ENCODE peak calls at places on chromosome 15, in eight cellular contexts. M is neural progenitor cell, V is HCT116, H is hepatocyte, I is OCI-LY7, U is MM.1S, W is SK-N-SH, R is GM23338. T is an unnamed sample.

GRCh38 chr15:45185069-45185779 is 2.5 kb downstream of the SHF start:
- DNase-seq in M (no peak), V (no peak), H (no peak), I (no peak), U (no peak), W (peak; percentile 36), R (no peak), T (no peak)

GRCh38 chr15:69107025-69107620 is 53.3 kb upstream of the GLCE start:
- DNase-seq in M (no peak), V (no peak), H (peak; percentile 33), I (no peak), U (no peak), W (no peak), R (no peak), T (peak; percentile 72)

GRCh38 chr15:93566777-93567176 is 477.8 kb upstream of the RGMA start:
- DNase-seq in M (no peak), V (no peak), H (peak; percentile 17), I (no peak), U (no peak), W (no peak), R (no peak), T (no peak)

GRCh38 chr15:66982816-66983215 is 82.6 kb upstream of the SMAD3 start:
- DNase-seq in M (no peak), V (no peak), H (no peak), I (no peak), U (no peak), W (no peak), R (no peak), T (no peak)

GRCh38 chr15:100733088-100733487 is 130.7 kb downstream of the ASB7 start:
- DNase-seq in M (no peak), V (no peak), H (peak; percentile 64), I (no peak), U (no peak), W (peak; percentile 3), R (no peak), T (peak; percentile 65)

GRCh38 chr15:96330450-96331140 is at the start of gene NR2F2:
- DNase-seq in M (peak; percentile 100), V (peak; percentile 94), H (peak; percentile 100), I (no peak), U (peak; percentile 92), W (peak; percentile 96), R (peak; percentile 98), T (peak; percentile 97)

GRCh38 chr15:66454143-66454542 is 43.4 kb downstream of the SNAPC5 start:
- DNase-seq in M (no peak), V (no peak), H (no peak), I (no peak), U (no peak), W (no peak), R (no peak), T (peak; percentile 4)

GRCh38 chr15:68449389-68449788 is 17.4 kb upstream of the ITGA11 start:
- DNase-seq in M (peak; percentile 21), V (no peak), H (no peak), I (no peak), U (no peak), W (no peak), R (peak; percentile 11), T (no peak)

GRCh38 chr15:38941399-38941953 is 376.9 kb upstream of the RASGRP1 start:
- DNase-seq in M (peak; percentile 29), V (no peak), H (peak; percentile 16), I (no peak), U (no peak), W (peak; percentile 41), R (no peak), T (peak; percentile 24)

GRCh38 chr15:90001683-90002427 is 731 bp downstream of the ZNF710 start:
- DNase-seq in M (peak; percentile 79), V (no peak), H (peak; percentile 82), I (peak; percentile 57), U (peak; percentile 74), W (peak; percentile 86), R (peak; percentile 83), T (peak; percentile 43)

GRCh38 chr15:36053746-36054145 is 507.8 kb upstream of the DPH6 start:
- DNase-seq in M (no peak), V (no peak), H (no peak), I (no peak), U (no peak), W (no peak), R (no peak), T (peak; percentile 14)

GRCh38 chr15:45638641-45639040 is 3.8 kb downstream of the SQOR start:
- DNase-seq in M (no peak), V (no peak), H (no peak), I (no peak), U (no peak), W (no peak), R (no peak), T (peak; percentile 20)

GRCh38 chr15:67042490-67043181 is 22.8 kb upstream of the SMAD3 start:
- DNase-seq in M (no peak), V (no peak), H (peak; percentile 38), I (no peak), U (no peak), W (no peak), R (no peak), T (no peak)

GRCh38 chr15:28890711-28891495 is 5.1 kb downstream of the APBA2 start:
- DNase-seq in M (no peak), V (no peak), H (no peak), I (no peak), U (no peak), W (no peak), R (no peak), T (no peak)

GRCh38 chr15:63506537-63507035 is 2.2 kb downstream of the USP3 start:
- DNase-seq in M (no peak), V (no peak), H (no peak), I (peak; percentile 36), U (no peak), W (no peak), R (no peak), T (peak; percentile 69)

DNA sequence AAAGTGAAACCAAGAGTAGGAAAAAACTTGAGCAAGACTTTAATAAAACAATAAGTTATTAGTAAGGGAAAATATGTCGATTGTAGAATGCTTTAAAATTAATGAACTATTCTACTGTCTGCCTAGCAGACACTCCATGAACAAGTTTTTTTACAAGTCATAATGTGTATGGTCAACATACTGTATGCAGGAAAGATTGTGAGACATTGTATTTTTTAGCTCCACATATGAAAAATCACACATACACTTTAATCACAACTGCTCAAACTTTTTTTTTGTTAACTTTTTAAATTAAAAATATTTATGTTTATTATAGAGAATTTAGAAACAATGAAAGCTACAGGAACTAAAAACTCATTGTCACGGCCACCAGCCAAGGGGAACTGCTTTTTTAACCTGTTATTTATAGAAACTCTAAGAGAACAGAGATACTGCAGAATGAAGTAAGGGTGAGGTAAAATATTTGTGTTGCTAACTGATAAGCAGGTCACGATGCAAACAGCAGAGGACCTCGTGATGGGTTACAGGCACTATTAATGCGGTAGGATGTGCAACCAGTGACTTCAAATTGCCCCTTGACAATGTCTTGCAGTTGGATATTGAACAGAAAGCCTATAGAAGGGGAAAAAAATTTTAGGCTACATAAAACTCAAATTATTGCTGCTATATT is 53.0 kb downstream of the THSD4 start:
- DNase-seq in M (no peak), V (no peak), H (peak; percentile 39), I (no peak), U (no peak), W (no peak), R (no peak), T (no peak)
- TF ChIP-seq EZH2phosphoT487 in M (no peak), V (no peak), H (no peak), I (no peak), U (no peak), W (no peak), R (no peak), T (no peak)

GRCh38 chr15:72475674-72476073 is 1.5 kb downstream of the ARIH1 start:
- DNase-seq in M (no peak), V (no peak), H (no peak), I (no peak), U (no peak), W (no peak), R (no peak), T (no peak)

GRCh38 chr15:72474466-72474911 is 359 bp downstream of the ARIH1 start:
- DNase-seq in M (no peak), V (no peak), H (no peak), I (no peak), U (no peak), W (no peak), R (no peak), T (no peak)

GRCh38 chr15:72473670-72474465 is at the start of gene ARIH1:
- DNase-seq in M (peak; percentile 98), V (peak; percentile 87), H (peak; percentile 99), I (peak; percentile 95), U (peak; percentile 95), W (peak; percentile 94), R (peak; percentile 97), T (peak; percentile 93)

GRCh38 chr15:72472907-72473669 is 1.0 kb upstream of the ARIH1 start:
- DNase-seq in M (no peak), V (no peak), H (peak; percentile 17), I (peak; percentile 29), U (no peak), W (no peak), R (no peak), T (no peak)

DNA sequence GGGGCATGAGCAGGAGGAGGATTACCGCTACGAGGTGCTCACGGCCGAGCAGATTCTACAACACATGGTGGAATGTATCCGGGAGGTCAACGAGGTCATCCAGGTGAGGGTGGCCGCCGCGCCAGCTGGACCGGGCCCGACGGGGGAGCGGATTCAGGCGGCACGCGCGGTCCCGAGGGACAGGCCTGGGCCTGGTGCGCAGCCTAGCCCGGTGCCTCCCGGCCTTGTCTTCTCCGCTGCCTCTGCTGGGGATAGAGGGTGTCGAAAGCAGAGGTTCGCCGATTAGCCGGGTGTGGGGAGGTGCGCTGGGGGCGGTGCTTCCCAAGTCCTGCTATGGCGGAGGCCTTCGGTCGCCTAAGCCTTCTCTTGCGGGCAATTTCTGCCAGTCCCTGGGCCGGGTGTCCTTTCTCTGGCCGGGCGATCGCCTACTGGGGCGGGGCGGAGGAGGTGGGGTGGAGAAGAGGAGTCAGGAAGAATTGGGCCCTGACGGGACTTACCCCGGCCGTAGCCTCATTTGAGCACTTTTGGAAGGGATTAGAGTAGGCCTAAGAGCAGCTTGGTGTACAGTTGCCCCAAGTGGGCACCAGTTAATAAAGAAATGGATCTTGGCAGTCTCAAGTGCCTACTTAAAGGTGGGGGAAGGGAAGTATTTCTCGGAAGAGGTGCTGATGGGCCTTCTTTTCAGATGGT is 927 bp downstream of the ARIH1 start:
- DNase-seq in M (peak; percentile 84), V (peak; percentile 40), H (peak; percentile 87), I (peak; percentile 83), U (peak; percentile 74), W (peak; percentile 75), R (peak; percentile 74), T (peak; percentile 48)
- TF ChIP-seq CTCF in M (no peak), V (no peak), H (no peak), I (peak; percentile 10), U (no peak), W (no peak), R (no peak), T (no peak)

GRCh38 chr15:84816694-84817460 is at the start of gene ALPK3:
- DNase-seq in M (peak; percentile 63), V (no peak), H (peak; percentile 87), I (no peak), U (no peak), W (peak; percentile 49), R (peak; percentile 79), T (no peak)
- H3K4me3 ChIP-seq in M (peak within 1 kb of the TSS; percentile 26), V (no peak within 1 kb of the TSS), H (peak within 1 kb of the TSS; percentile 20), I (no peak within 1 kb of the TSS), U (no peak within 1 kb of the TSS), W (no peak within 1 kb of the TSS), R (peak within 1 kb of the TSS; percentile 52), T (no peak within 1 kb of the TSS)

DNA sequence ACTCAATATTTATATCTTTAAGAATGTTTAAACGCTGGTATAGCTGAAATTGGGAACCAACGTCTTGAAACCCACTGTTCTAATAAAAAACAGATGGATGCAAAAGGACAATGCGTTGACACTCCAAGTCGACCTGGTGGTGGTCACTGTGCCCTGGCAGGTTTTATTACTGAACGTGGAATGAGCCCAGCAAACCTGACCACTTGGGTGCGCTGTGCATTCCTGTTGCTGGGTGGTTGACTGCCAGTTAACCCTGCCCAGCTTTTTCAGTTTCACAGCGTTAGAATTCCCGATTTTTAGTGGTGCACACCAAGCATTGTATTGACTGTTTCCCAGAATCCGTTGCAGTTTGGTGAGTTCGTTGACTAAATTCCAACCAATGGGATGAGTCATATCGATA is 384.4 kb downstream of the OCA2 start:
- DNase-seq in M (no peak), V (no peak), H (no peak), I (no peak), U (no peak), W (no peak), R (peak; percentile 66), T (no peak)
- TF ChIP-seq EZH2phosphoT487 in M (no peak), V (no peak), H (no peak), I (no peak), U (no peak), W (no peak), R (no peak), T (no peak)

T was measured in PC-3.